ENCODE peak calls at places on chromosomes 11 and 22, in six cellular contexts. N, Y, Q, H, K and G are unnamed samples.

GRCh38 chr22:50067244-50067643 is 9.1 kb upstream of the TTLL8 start:
- DNase-seq in N (no peak), Y (no peak), Q (no peak), H (no peak), K (no peak), G (no peak)

GRCh38 chr11:72349616-72350218 is 84.6 kb downstream of the CLPB start:
- DNase-seq in N (no peak), Y (no peak), Q (no peak), H (no peak), K (no peak), G (no peak)

GRCh38 chr11:36222755-36223635 is 66.2 kb downstream of the COMMD9 start:
- DNase-seq in N (no peak), Y (peak), Q (no peak), H (peak), K (no peak), G (no peak)

GRCh38 chr11:126919147-126919823 is 81.3 kb downstream of the KIRREL3 start:
- DNase-seq in N (no peak), Y (no peak), Q (no peak), H (no peak), K (no peak), G (no peak)

GRCh38 chr22:17931400-17931825 is 92.9 kb downstream of the MICAL3 start:
- DNase-seq in N (no peak), Y (no peak), Q (no peak), H (no peak), K (no peak), G (no peak)

GRCh38 chr22:23183107-23183698 is 2.9 kb downstream of the BCR start:
- DNase-seq in N (peak), Y (peak), Q (peak), H (peak), K (peak), G (peak)

GRCh38 chr11:61480936-61481335 is 27.6 kb upstream of the LRRC10B start:
- DNase-seq in N (peak), Y (no peak), Q (no peak), H (peak), K (peak), G (peak)

GRCh38 chr11:34707462-34707840 is 86.6 kb downstream of the EHF start:
- DNase-seq in N (no peak), Y (no peak), Q (no peak), H (no peak), K (no peak), G (no peak)

GRCh38 chr11:1200611-1201191 is 22.2 kb upstream of the MUC5B start:
- DNase-seq in N (no peak), Y (no peak), Q (no peak), H (no peak), K (no peak), G (peak)

GRCh38 chr11:125287467-125288232 is 123.1 kb downstream of the PKNOX2 start:
- DNase-seq in N (no peak), Y (peak), Q (no peak), H (peak), K (no peak), G (no peak)

GRCh38 chr22:37544955-37545702 is 15.2 kb upstream of the CDC42EP1 start:
- DNase-seq in N (no peak), Y (peak), Q (peak), H (peak), K (peak), G (peak)

GRCh38 chr11:16973565-16973964 is 40.6 kb downstream of the PLEKHA7 start:
- DNase-seq in N (no peak), Y (no peak), Q (no peak), H (no peak), K (no peak), G (no peak)

GRCh38 chr11:105923814-105924213 is 98.2 kb downstream of the MSANTD4 start:
- DNase-seq in N (no peak), Y (peak), Q (no peak), H (no peak), K (no peak), G (no peak)

GRCh38 chr22:48343461-48343860 is 1484.2 kb downstream of the BRD1 start:
- DNase-seq in N (no peak), Y (no peak), Q (no peak), H (no peak), K (no peak), G (no peak)

GRCh38 chr22:49190816-49191505 is 636.7 kb downstream of the BRD1 start:
- DNase-seq in N (no peak), Y (no peak), Q (no peak), H (no peak), K (no peak), G (no peak)

GRCh38 chr22:49010901-49011300 is 816.8 kb downstream of the BRD1 start:
- DNase-seq in N (no peak), Y (no peak), Q (no peak), H (no peak), K (no peak), G (peak)

GRCh38 chr11:79902493-79902892 is 461.7 kb upstream of the TENM4 start:
- DNase-seq in N (no peak), Y (peak), Q (no peak), H (peak), K (peak), G (no peak)

GRCh38 chr11:121795206-121795605 is 320.8 kb downstream of the BLID start:
- DNase-seq in N (no peak), Y (no peak), Q (no peak), H (no peak), K (no peak), G (no peak)

GRCh38 chr11:70466154-70466553 is 67.8 kb downstream of the CTTN start:
- DNase-seq in N (no peak), Y (peak), Q (no peak), H (peak), K (peak), G (no peak)

GRCh38 chr11:119709638-119710346 is 19.2 kb downstream of the NECTIN1 start:
- DNase-seq in N (peak), Y (peak), Q (no peak), H (peak), K (peak), G (peak)

GRCh38 chr11:57427692-57428082 is 766 bp upstream of the SLC43A3 start:
- DNase-seq in N (no peak), Y (peak), Q (no peak), H (no peak), K (no peak), G (no peak)

GRCh38 chr11:125123947-125124633 is 12.7 kb upstream of the TMEM218 start:
- DNase-seq in N (no peak), Y (peak), Q (no peak), H (peak), K (peak), G (peak)

GRCh38 chr22:44410396-44411056 is 87.5 kb downstream of the RTL6 start:
- DNase-seq in N (no peak), Y (no peak), Q (no peak), H (no peak), K (no peak), G (peak)

GRCh38 chr11:30314625-30315024 is 8.3 kb upstream of the ARL14EP start:
- DNase-seq in N (no peak), Y (peak), Q (no peak), H (peak), K (no peak), G (no peak)

GRCh38 chr22:38230108-38230825 is 28.5 kb downstream of the MAFF start:
- DNase-seq in N (no peak), Y (no peak), Q (no peak), H (peak), K (peak), G (peak)

GRCh38 chr11:64083681-64084080 is 48.0 kb downstream of the FLRT1 start:
- DNase-seq in N (no peak), Y (no peak), Q (no peak), H (no peak), K (no peak), G (no peak)

GRCh38 chr11:70805971-70806370 is 407.6 kb downstream of the CTTN start:
- DNase-seq in N (no peak), Y (no peak), Q (no peak), H (no peak), K (no peak), G (no peak)

GRCh38 chr11:45624095-45624494 is 41.3 kb downstream of the CHST1 start:
- DNase-seq in N (no peak), Y (no peak), Q (no peak), H (no peak), K (no peak), G (no peak)

GRCh38 chr11:119237515-119237914 is 31.4 kb downstream of the CBL start:
- DNase-seq in N (no peak), Y (no peak), Q (no peak), H (no peak), K (no peak), G (no peak)

GRCh38 chr22:29658171-29658570 is 54.7 kb downstream of the NF2 start:
- DNase-seq in N (no peak), Y (no peak), Q (no peak), H (no peak), K (no peak), G (no peak)

GRCh38 chr11:12689029-12689755 is 15.0 kb downstream of the TEAD1 start:
- DNase-seq in N (no peak), Y (no peak), Q (no peak), H (no peak), K (no peak), G (no peak)
- H3K9ac ChIP-seq in N (no peak), Y (no peak), Q (no peak), H (peak), K (no peak), G (no peak)

GRCh38 chr22:41369837-41370236 is 11.9 kb upstream of the TEF start:
- DNase-seq in N (no peak), Y (no peak), Q (no peak), H (no peak), K (no peak), G (no peak)
- H3K23ac ChIP-seq in N (no peak), Y (peak), Q (no peak), H (no peak), K (no peak), G (no peak)

DNA sequence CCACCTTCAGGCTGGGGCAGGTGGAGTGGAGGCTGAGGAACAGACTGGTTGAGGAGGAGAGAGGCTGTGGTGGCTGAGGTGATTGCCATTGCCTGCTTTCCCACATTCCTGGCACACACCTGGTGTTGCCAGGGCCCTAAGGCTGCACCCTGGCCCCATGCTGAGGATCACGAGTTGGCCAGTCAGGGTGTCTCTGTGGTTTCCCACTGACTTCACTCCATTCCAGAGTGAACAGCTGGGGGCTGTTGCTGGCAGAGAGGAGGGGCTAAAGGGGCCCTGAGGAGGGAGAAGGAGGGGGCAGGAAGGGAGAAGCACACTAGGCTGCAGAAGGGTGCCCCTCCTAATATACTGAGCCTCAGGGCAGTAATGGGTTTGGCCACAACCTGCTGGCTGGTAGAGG is 1.8 kb downstream of the TMEM86A start:
- DNase-seq in N (no peak), Y (peak), Q (no peak), H (peak), K (no peak), G (no peak)
- H2BK15ac ChIP-seq in N (no peak), Y (no peak), Q (no peak), H (no peak), K (no peak), G (no peak)

GRCh38 chr11:114440121-114440860 is 1.0 kb downstream of the REXO2 start:
- DNase-seq in N (no peak), Y (peak), Q (no peak), H (peak), K (peak), G (no peak)

GRCh38 chr11:114439229-114440120 is at the start of gene REXO2:
- DNase-seq in N (peak), Y (peak), Q (peak), H (peak), K (peak), G (peak)

GRCh38 chr11:114440971-114441810 is 1.9 kb downstream of the REXO2 start:
- DNase-seq in N (no peak), Y (no peak), Q (no peak), H (peak), K (no peak), G (no peak)

GRCh38 chr11:114441921-114442320 is 2.7 kb downstream of the REXO2 start:
- DNase-seq in N (no peak), Y (no peak), Q (no peak), H (no peak), K (no peak), G (no peak)

GRCh38 chr11:114442559-114442958 is 3.3 kb downstream of the REXO2 start:
- DNase-seq in N (no peak), Y (no peak), Q (no peak), H (no peak), K (no peak), G (no peak)
- H3K9ac ChIP-seq in N (no peak), Y (no peak), Q (no peak), H (peak), K (no peak), G (no peak)

GRCh38 chr11:68532719-68533369 is 72.3 kb downstream of the PPP6R3 start:
- DNase-seq in N (no peak), Y (no peak), Q (no peak), H (no peak), K (no peak), G (no peak)
- H3K23ac ChIP-seq in N (no peak), Y (no peak), Q (no peak), H (no peak), K (no peak), G (no peak)